ENCODE peak calls at places on chromosomes 2 and 18, in four cellular contexts. One of them, this sample, is unnamed.
A peak's percentile ranks its signal among the peaks of the same experiment; 100 is the strongest.

GRCh38 chr2:21044694-21045371 is 960 bp upstream of the APOB start:
- DNase-seq in K562: no peak
- DNase-seq in SK-N-SH: no peak
- DNase-seq in HepG2: no peak
- DNase-seq in this sample: peak; percentile 24

GRCh38 chr2:128260239-128261138 is 58.2 kb downstream of the HS6ST1 start:
- DNase-seq in K562: no peak
- DNase-seq in SK-N-SH: peak; percentile 25
- DNase-seq in HepG2: peak; percentile 86
- DNase-seq in this sample: peak; percentile 74

GRCh38 chr2:68151037-68151436 is 6.7 kb upstream of the PNO1 start:
- DNase-seq in K562: no peak
- DNase-seq in SK-N-SH: no peak
- DNase-seq in HepG2: no peak
- DNase-seq in this sample: no peak

GRCh38 chr18:79922971-79923411 is 28.5 kb downstream of the SLC66A2 start:
- DNase-seq in K562: no peak
- DNase-seq in SK-N-SH: no peak
- DNase-seq in HepG2: no peak
- DNase-seq in this sample: no peak

GRCh38 chr2:224190871-224191270 is 151.8 kb upstream of the SERPINE2 start:
- DNase-seq in K562: no peak
- DNase-seq in SK-N-SH: no peak
- DNase-seq in HepG2: no peak
- DNase-seq in this sample: no peak

GRCh38 chr2:128486640-128487375 is 168.1 kb upstream of the HS6ST1 start:
- DNase-seq in K562: peak; percentile 49
- DNase-seq in SK-N-SH: no peak
- DNase-seq in HepG2: no peak
- DNase-seq in this sample: no peak

GRCh38 chr2:133532919-133533318 is 35.3 kb downstream of the NCKAP5 start:
- DNase-seq in K562: no peak
- DNase-seq in SK-N-SH: no peak
- DNase-seq in HepG2: no peak
- DNase-seq in this sample: no peak

GRCh38 chr2:240996834-240997140 is 1.6 kb upstream of the SNED1 start:
- DNase-seq in K562: no peak
- DNase-seq in SK-N-SH: no peak
- DNase-seq in HepG2: no peak
- DNase-seq in this sample: no peak

GRCh38 chr2:192969055-192969454 is 774.3 kb upstream of the TMEFF2 start:
- DNase-seq in K562: no peak
- DNase-seq in SK-N-SH: no peak
- DNase-seq in HepG2: no peak
- DNase-seq in this sample: no peak

GRCh38 chr2:1628893-1629292 is 115.4 kb downstream of the PXDN start:
- DNase-seq in K562: no peak
- DNase-seq in SK-N-SH: no peak
- DNase-seq in HepG2: no peak
- DNase-seq in this sample: no peak

GRCh38 chr2:25074826-25075225 is 33.0 kb downstream of the EFR3B start:
- DNase-seq in K562: no peak
- DNase-seq in SK-N-SH: no peak
- DNase-seq in HepG2: no peak
- DNase-seq in this sample: no peak

GRCh38 chr2:29920631-29921559 is 491 bp downstream of the ALK start:
- DNase-seq in K562: peak; percentile 8
- DNase-seq in SK-N-SH: peak; percentile 76
- DNase-seq in HepG2: no peak
- DNase-seq in this sample: peak; percentile 21

GRCh38 chr2:207676827-207677354 is 34.5 kb upstream of the CCNYL1 start:
- DNase-seq in K562: no peak
- DNase-seq in SK-N-SH: no peak
- DNase-seq in HepG2: peak; percentile 26
- DNase-seq in this sample: no peak

GRCh38 chr2:16128746-16129610 is 188.6 kb downstream of the MYCN start:
- DNase-seq in K562: no peak
- DNase-seq in SK-N-SH: no peak
- DNase-seq in HepG2: no peak
- DNase-seq in this sample: no peak

GRCh38 chr2:233252227-233252626 is 754 bp downstream of the ATG16L1 start:
- DNase-seq in K562: no peak
- DNase-seq in SK-N-SH: no peak
- DNase-seq in HepG2: no peak
- DNase-seq in this sample: no peak
- TF ChIP-seq FOXJ3 in K562: no peak
- TF ChIP-seq FOXJ3 in SK-N-SH: no peak
- TF ChIP-seq FOXJ3 in HepG2: no peak
- TF ChIP-seq FOXJ3 in this sample: no peak

DNA sequence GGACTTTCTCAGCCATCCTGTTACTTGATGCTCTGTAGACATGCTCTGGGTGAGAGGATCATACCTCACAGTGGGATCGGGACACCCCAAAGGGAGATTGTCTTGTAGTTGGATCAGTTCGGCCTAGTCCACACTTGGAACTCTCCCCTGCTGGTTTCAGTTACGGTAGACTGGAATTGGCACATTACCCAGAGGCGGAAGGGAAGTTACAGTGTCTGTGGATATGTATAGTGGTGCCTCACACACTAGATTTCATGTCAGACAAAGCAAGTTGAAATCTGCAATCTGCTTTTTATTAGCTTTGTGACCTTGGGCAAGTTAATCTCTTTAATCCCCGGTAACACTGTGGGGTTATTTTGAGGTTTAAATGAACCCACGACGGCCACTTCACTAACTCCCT is 16.2 kb upstream of the CTAGE1 start:
- DNase-seq in K562: no peak
- DNase-seq in SK-N-SH: no peak
- DNase-seq in HepG2: no peak
- DNase-seq in this sample: no peak
- TF ChIP-seq FOXJ3 in K562: no peak
- TF ChIP-seq FOXJ3 in SK-N-SH: no peak
- TF ChIP-seq FOXJ3 in HepG2: no peak
- TF ChIP-seq FOXJ3 in this sample: no peak

GRCh38 chr2:136119717-136120675 is 2.0 kb upstream of the CXCR4 start:
- DNase-seq in K562: no peak
- DNase-seq in SK-N-SH: no peak
- DNase-seq in HepG2: no peak
- DNase-seq in this sample: no peak

GRCh38 chr2:136117909-136118818 is at the start of gene CXCR4:
- DNase-seq in K562: peak; percentile 87
- DNase-seq in SK-N-SH: peak; percentile 97
- DNase-seq in HepG2: no peak
- DNase-seq in this sample: peak; percentile 90

GRCh38 chr2:136117391-136117841 is 533 bp downstream of the CXCR4 start:
- DNase-seq in K562: peak; percentile 28
- DNase-seq in SK-N-SH: peak; percentile 71
- DNase-seq in HepG2: no peak
- DNase-seq in this sample: peak; percentile 41

GRCh38 chr2:136116813-136117390 is 1.0 kb downstream of the CXCR4 start:
- DNase-seq in K562: no peak
- DNase-seq in SK-N-SH: peak; percentile 61
- DNase-seq in HepG2: no peak
- DNase-seq in this sample: peak; percentile 29

GRCh38 chr2:136118819-136119716 is 1.1 kb upstream of the CXCR4 start:
- DNase-seq in K562: peak; percentile 55
- DNase-seq in SK-N-SH: peak; percentile 85
- DNase-seq in HepG2: no peak
- DNase-seq in this sample: peak; percentile 66
- TF ChIP-seq FOXJ3 in K562: no peak
- TF ChIP-seq FOXJ3 in SK-N-SH: no peak
- TF ChIP-seq FOXJ3 in HepG2: no peak
- TF ChIP-seq FOXJ3 in this sample: no peak

GRCh38 chr18:74699455-74699854 is 101.8 kb downstream of the ZNF407 start:
- DNase-seq in K562: no peak
- DNase-seq in SK-N-SH: no peak
- DNase-seq in HepG2: no peak
- DNase-seq in this sample: no peak

GRCh38 chr18:74702951-74703350 is 105.3 kb downstream of the ZNF407 start:
- DNase-seq in K562: no peak
- DNase-seq in SK-N-SH: no peak
- DNase-seq in HepG2: no peak
- DNase-seq in this sample: no peak

GRCh38 chr18:74695170-74695569 is 97.5 kb downstream of the ZNF407 start:
- DNase-seq in K562: no peak
- DNase-seq in SK-N-SH: no peak
- DNase-seq in HepG2: no peak
- DNase-seq in this sample: no peak

GRCh38 chr18:74694436-74694835 is 96.8 kb downstream of the ZNF407 start:
- DNase-seq in K562: no peak
- DNase-seq in SK-N-SH: no peak
- DNase-seq in HepG2: no peak
- DNase-seq in this sample: no peak

DNA sequence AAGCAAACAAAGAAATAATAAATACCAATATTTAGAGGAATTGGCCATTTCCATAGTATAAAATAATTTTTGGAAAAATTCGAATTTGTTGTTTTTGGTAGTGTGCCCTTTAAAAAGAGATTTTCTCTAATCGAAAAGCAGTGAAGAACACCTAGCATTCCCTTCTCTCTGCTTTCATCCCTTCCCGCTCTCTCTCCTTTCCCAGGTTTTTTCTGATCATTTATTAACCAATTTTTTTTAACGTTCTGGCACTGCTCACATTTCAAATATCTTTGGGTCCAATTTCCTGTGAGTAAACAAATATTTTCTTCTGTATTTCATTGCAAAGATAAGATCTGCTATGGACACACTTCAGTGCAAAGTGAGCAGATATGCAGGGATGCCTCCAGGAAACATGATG is 101.2 kb downstream of the ZNF407 start:
- DNase-seq in K562: no peak
- DNase-seq in SK-N-SH: no peak
- DNase-seq in HepG2: no peak
- DNase-seq in this sample: no peak
- TF ChIP-seq FOXJ3 in K562: no peak
- TF ChIP-seq FOXJ3 in SK-N-SH: no peak
- TF ChIP-seq FOXJ3 in HepG2: no peak
- TF ChIP-seq FOXJ3 in this sample: no peak